ENCODE peak calls at places on chromosome 22, in nine cellular contexts. One of them, this sample, is unnamed.
A peak's percentile ranks its signal among the peaks of the same experiment; 100 is the strongest.

GRCh38 chr22:46547883-46548244 is 10.4 kb upstream of the CELSR1 start:
- DNase-seq in cardiac muscle cell: no peak
- DNase-seq in iris pigment epithelial cell: peak; percentile 82
- DNase-seq in Karpas-422: no peak
- DNase-seq in mucosa of descending colon: peak; percentile 45
- DNase-seq in NCI-H187: no peak
- DNase-seq in neural crest cell: no peak
- DNase-seq in kidney: peak; percentile 88
- DNase-seq in heart left ventricle: no peak
- DNase-seq in this sample: no peak

GRCh38 chr22:23180893-23181762 is 819 bp downstream of the BCR start:
- DNase-seq in cardiac muscle cell: peak; percentile 30
- DNase-seq in iris pigment epithelial cell: no peak
- DNase-seq in Karpas-422: no peak
- DNase-seq in mucosa of descending colon: no peak
- DNase-seq in NCI-H187: no peak
- DNase-seq in neural crest cell: no peak
- DNase-seq in kidney: peak; percentile 82
- DNase-seq in heart left ventricle: peak; percentile 70
- DNase-seq in this sample: no peak

GRCh38 chr22:22754961-22755777 is 110.8 kb downstream of the GGTLC2 start:
- DNase-seq in cardiac muscle cell: no peak
- DNase-seq in iris pigment epithelial cell: no peak
- DNase-seq in Karpas-422: no peak
- DNase-seq in mucosa of descending colon: no peak
- DNase-seq in NCI-H187: no peak
- DNase-seq in neural crest cell: no peak
- DNase-seq in kidney: peak; percentile 62
- DNase-seq in heart left ventricle: no peak
- DNase-seq in this sample: no peak

GRCh38 chr22:40345801-40346177 is 511 bp upstream of the ADSL start:
- DNase-seq in cardiac muscle cell: peak; percentile 47
- DNase-seq in iris pigment epithelial cell: peak; percentile 48
- DNase-seq in Karpas-422: peak; percentile 90
- DNase-seq in mucosa of descending colon: peak; percentile 67
- DNase-seq in NCI-H187: no peak
- DNase-seq in neural crest cell: no peak
- DNase-seq in kidney: peak; percentile 79
- DNase-seq in heart left ventricle: peak; percentile 69
- DNase-seq in this sample: no peak

GRCh38 chr22:43110927-43111623 is 525 bp downstream of the BIK start:
- DNase-seq in cardiac muscle cell: peak; percentile 34
- DNase-seq in iris pigment epithelial cell: no peak
- DNase-seq in Karpas-422: no peak
- DNase-seq in mucosa of descending colon: peak; percentile 72
- DNase-seq in NCI-H187: no peak
- DNase-seq in neural crest cell: no peak
- DNase-seq in kidney: no peak
- DNase-seq in heart left ventricle: no peak
- DNase-seq in this sample: no peak

GRCh38 chr22:45965565-45965962 is 11.4 kb downstream of the WNT7B start:
- DNase-seq in cardiac muscle cell: no peak
- DNase-seq in iris pigment epithelial cell: no peak
- DNase-seq in Karpas-422: no peak
- DNase-seq in mucosa of descending colon: no peak
- DNase-seq in NCI-H187: no peak
- DNase-seq in neural crest cell: no peak
- DNase-seq in kidney: no peak
- DNase-seq in heart left ventricle: no peak
- DNase-seq in this sample: no peak

GRCh38 chr22:48089601-48090331 is 1327.3 kb downstream of the TBC1D22A start:
- DNase-seq in cardiac muscle cell: no peak
- DNase-seq in iris pigment epithelial cell: peak; percentile 27
- DNase-seq in Karpas-422: no peak
- DNase-seq in mucosa of descending colon: peak; percentile 21
- DNase-seq in NCI-H187: no peak
- DNase-seq in neural crest cell: no peak
- DNase-seq in kidney: peak; percentile 88
- DNase-seq in heart left ventricle: no peak
- DNase-seq in this sample: no peak

GRCh38 chr22:48353116-48353947 is 1474.3 kb downstream of the BRD1 start:
- DNase-seq in cardiac muscle cell: no peak
- DNase-seq in iris pigment epithelial cell: no peak
- DNase-seq in Karpas-422: no peak
- DNase-seq in mucosa of descending colon: no peak
- DNase-seq in NCI-H187: no peak
- DNase-seq in neural crest cell: no peak
- DNase-seq in kidney: peak; percentile 49
- DNase-seq in heart left ventricle: no peak
- DNase-seq in this sample: no peak

GRCh38 chr22:27848005-27848404 is 46.4 kb upstream of the MN1 start:
- DNase-seq in cardiac muscle cell: no peak
- DNase-seq in iris pigment epithelial cell: no peak
- DNase-seq in Karpas-422: no peak
- DNase-seq in mucosa of descending colon: no peak
- DNase-seq in NCI-H187: no peak
- DNase-seq in neural crest cell: no peak
- DNase-seq in kidney: no peak
- DNase-seq in heart left ventricle: no peak
- DNase-seq in this sample: no peak

GRCh38 chr22:41501209-41501608 is 32.3 kb downstream of the ACO2 start:
- DNase-seq in cardiac muscle cell: no peak
- DNase-seq in iris pigment epithelial cell: no peak
- DNase-seq in Karpas-422: peak; percentile 92
- DNase-seq in mucosa of descending colon: no peak
- DNase-seq in NCI-H187: no peak
- DNase-seq in neural crest cell: no peak
- DNase-seq in kidney: no peak
- DNase-seq in heart left ventricle: no peak
- DNase-seq in this sample: no peak

GRCh38 chr22:29491012-29491411 is 11.0 kb downstream of the NEFH start:
- DNase-seq in cardiac muscle cell: no peak
- DNase-seq in iris pigment epithelial cell: no peak
- DNase-seq in Karpas-422: no peak
- DNase-seq in mucosa of descending colon: no peak
- DNase-seq in NCI-H187: no peak
- DNase-seq in neural crest cell: no peak
- DNase-seq in kidney: no peak
- DNase-seq in heart left ventricle: no peak
- DNase-seq in this sample: no peak

GRCh38 chr22:31378123-31378522 is 21.3 kb upstream of the DRG1 start:
- DNase-seq in cardiac muscle cell: no peak
- DNase-seq in iris pigment epithelial cell: peak; percentile 56
- DNase-seq in Karpas-422: no peak
- DNase-seq in mucosa of descending colon: no peak
- DNase-seq in NCI-H187: no peak
- DNase-seq in neural crest cell: no peak
- DNase-seq in kidney: no peak
- DNase-seq in heart left ventricle: no peak
- DNase-seq in this sample: no peak

GRCh38 chr22:32583074-32583677 is 108.6 kb downstream of the FBXO7 start:
- DNase-seq in cardiac muscle cell: no peak
- DNase-seq in iris pigment epithelial cell: no peak
- DNase-seq in Karpas-422: no peak
- DNase-seq in mucosa of descending colon: no peak
- DNase-seq in NCI-H187: no peak
- DNase-seq in neural crest cell: no peak
- DNase-seq in kidney: no peak
- DNase-seq in heart left ventricle: no peak
- DNase-seq in this sample: no peak

GRCh38 chr22:36378080-36378788 is 9.5 kb downstream of the MYH9 start:
- DNase-seq in cardiac muscle cell: no peak
- DNase-seq in iris pigment epithelial cell: no peak
- DNase-seq in Karpas-422: no peak
- DNase-seq in mucosa of descending colon: no peak
- DNase-seq in NCI-H187: no peak
- DNase-seq in neural crest cell: no peak
- DNase-seq in kidney: no peak
- DNase-seq in heart left ventricle: no peak
- DNase-seq in this sample: no peak

GRCh38 chr22:46287873-46288751 is 8.6 kb upstream of the GTSE1 start:
- DNase-seq in cardiac muscle cell: no peak
- DNase-seq in iris pigment epithelial cell: no peak
- DNase-seq in Karpas-422: peak; percentile 74
- DNase-seq in mucosa of descending colon: peak; percentile 44
- DNase-seq in NCI-H187: no peak
- DNase-seq in neural crest cell: no peak
- DNase-seq in kidney: no peak
- DNase-seq in heart left ventricle: peak; percentile 77
- DNase-seq in this sample: no peak

GRCh38 chr22:30411780-30412179 is 13.8 kb upstream of the MTFP1 start:
- DNase-seq in cardiac muscle cell: no peak
- DNase-seq in iris pigment epithelial cell: no peak
- DNase-seq in Karpas-422: no peak
- DNase-seq in mucosa of descending colon: no peak
- DNase-seq in NCI-H187: no peak
- DNase-seq in neural crest cell: no peak
- DNase-seq in kidney: no peak
- DNase-seq in heart left ventricle: no peak
- DNase-seq in this sample: no peak

GRCh38 chr22:45903355-45904149 is 73.4 kb downstream of the WNT7B start:
- DNase-seq in cardiac muscle cell: no peak
- DNase-seq in iris pigment epithelial cell: peak; percentile 82
- DNase-seq in Karpas-422: no peak
- DNase-seq in mucosa of descending colon: peak; percentile 9
- DNase-seq in NCI-H187: no peak
- DNase-seq in neural crest cell: no peak
- DNase-seq in kidney: no peak
- DNase-seq in heart left ventricle: no peak
- DNase-seq in this sample: no peak

GRCh38 chr22:19359554-19360299 is 68.2 kb upstream of the CLTCL1 start:
- DNase-seq in cardiac muscle cell: no peak
- DNase-seq in iris pigment epithelial cell: no peak
- DNase-seq in Karpas-422: no peak
- DNase-seq in mucosa of descending colon: no peak
- DNase-seq in NCI-H187: no peak
- DNase-seq in neural crest cell: no peak
- DNase-seq in kidney: no peak
- DNase-seq in heart left ventricle: no peak
- DNase-seq in this sample: no peak

GRCh38 chr22:37442537-37442936 is 15.3 kb upstream of the ELFN2 start:
- DNase-seq in cardiac muscle cell: no peak
- DNase-seq in iris pigment epithelial cell: peak; percentile 68
- DNase-seq in Karpas-422: peak; percentile 69
- DNase-seq in mucosa of descending colon: no peak
- DNase-seq in NCI-H187: no peak
- DNase-seq in neural crest cell: no peak
- DNase-seq in kidney: no peak
- DNase-seq in heart left ventricle: no peak
- DNase-seq in this sample: peak; percentile 67

GRCh38 chr22:29503811-29504372 is 23.9 kb downstream of the NEFH start:
- DNase-seq in cardiac muscle cell: peak; percentile 75
- DNase-seq in iris pigment epithelial cell: peak; percentile 83
- DNase-seq in Karpas-422: no peak
- DNase-seq in mucosa of descending colon: peak; percentile 36
- DNase-seq in NCI-H187: no peak
- DNase-seq in neural crest cell: no peak
- DNase-seq in kidney: no peak
- DNase-seq in heart left ventricle: no peak
- DNase-seq in this sample: no peak

GRCh38 chr22:23007823-23008222 is 62.5 kb upstream of the GNAZ start:
- DNase-seq in cardiac muscle cell: no peak
- DNase-seq in iris pigment epithelial cell: no peak
- DNase-seq in Karpas-422: no peak
- DNase-seq in mucosa of descending colon: no peak
- DNase-seq in NCI-H187: no peak
- DNase-seq in neural crest cell: no peak
- DNase-seq in kidney: no peak
- DNase-seq in heart left ventricle: no peak
- DNase-seq in this sample: no peak

GRCh38 chr22:41539146-41540005 is 4.9 kb downstream of the POLR3H start:
- DNase-seq in cardiac muscle cell: no peak
- DNase-seq in iris pigment epithelial cell: peak; percentile 22
- DNase-seq in Karpas-422: no peak
- DNase-seq in mucosa of descending colon: no peak
- DNase-seq in NCI-H187: no peak
- DNase-seq in neural crest cell: no peak
- DNase-seq in kidney: no peak
- DNase-seq in heart left ventricle: no peak
- DNase-seq in this sample: no peak

GRCh38 chr22:29215012-29215860 is 9.5 kb downstream of the EMID1 start:
- DNase-seq in cardiac muscle cell: no peak
- DNase-seq in iris pigment epithelial cell: no peak
- DNase-seq in Karpas-422: no peak
- DNase-seq in mucosa of descending colon: no peak
- DNase-seq in NCI-H187: no peak
- DNase-seq in neural crest cell: no peak
- DNase-seq in kidney: peak; percentile 58
- DNase-seq in heart left ventricle: no peak
- DNase-seq in this sample: no peak

GRCh38 chr22:40161182-40161581 is 16.5 kb upstream of the TNRC6B start:
- DNase-seq in cardiac muscle cell: no peak
- DNase-seq in iris pigment epithelial cell: no peak
- DNase-seq in Karpas-422: no peak
- DNase-seq in mucosa of descending colon: no peak
- DNase-seq in NCI-H187: no peak
- DNase-seq in neural crest cell: no peak
- DNase-seq in kidney: no peak
- DNase-seq in heart left ventricle: no peak
- DNase-seq in this sample: no peak

GRCh38 chr22:36419912-36420882 is 32.4 kb upstream of the MYH9 start:
- DNase-seq in cardiac muscle cell: no peak
- DNase-seq in iris pigment epithelial cell: no peak
- DNase-seq in Karpas-422: no peak
- DNase-seq in mucosa of descending colon: no peak
- DNase-seq in NCI-H187: no peak
- DNase-seq in neural crest cell: no peak
- DNase-seq in kidney: no peak
- DNase-seq in heart left ventricle: no peak
- DNase-seq in this sample: no peak

GRCh38 chr22:19821523-19822300 is 33.0 kb downstream of the GNB1L start:
- DNase-seq in cardiac muscle cell: no peak
- DNase-seq in iris pigment epithelial cell: no peak
- DNase-seq in Karpas-422: no peak
- DNase-seq in mucosa of descending colon: no peak
- DNase-seq in NCI-H187: no peak
- DNase-seq in neural crest cell: no peak
- DNase-seq in kidney: no peak
- DNase-seq in heart left ventricle: peak; percentile 53
- DNase-seq in this sample: no peak

GRCh38 chr22:23970201-23970641 is 3.5 kb downstream of the DDTL start:
- DNase-seq in cardiac muscle cell: no peak
- DNase-seq in iris pigment epithelial cell: no peak
- DNase-seq in Karpas-422: peak; percentile 52
- DNase-seq in mucosa of descending colon: no peak
- DNase-seq in NCI-H187: no peak
- DNase-seq in neural crest cell: no peak
- DNase-seq in kidney: no peak
- DNase-seq in heart left ventricle: no peak
- DNase-seq in this sample: no peak

GRCh38 chr22:47176573-47177333 is 414.3 kb downstream of the TBC1D22A start:
- DNase-seq in cardiac muscle cell: no peak
- DNase-seq in iris pigment epithelial cell: no peak
- DNase-seq in Karpas-422: no peak
- DNase-seq in mucosa of descending colon: no peak
- DNase-seq in NCI-H187: no peak
- DNase-seq in neural crest cell: no peak
- DNase-seq in kidney: peak; percentile 54
- DNase-seq in heart left ventricle: peak; percentile 57
- DNase-seq in this sample: no peak

GRCh38 chr22:45460288-45461109 is 42.2 kb upstream of the FBLN1 start:
- DNase-seq in cardiac muscle cell: no peak
- DNase-seq in iris pigment epithelial cell: no peak
- DNase-seq in Karpas-422: no peak
- DNase-seq in mucosa of descending colon: peak; percentile 32
- DNase-seq in NCI-H187: no peak
- DNase-seq in neural crest cell: no peak
- DNase-seq in kidney: peak; percentile 83
- DNase-seq in heart left ventricle: peak; percentile 87
- DNase-seq in this sample: no peak

GRCh38 chr22:32723632-32724031 is 77.9 kb upstream of the TIMP3 start:
- DNase-seq in cardiac muscle cell: no peak
- DNase-seq in iris pigment epithelial cell: peak; percentile 87
- DNase-seq in Karpas-422: peak; percentile 51
- DNase-seq in mucosa of descending colon: peak; percentile 52
- DNase-seq in NCI-H187: no peak
- DNase-seq in neural crest cell: no peak
- DNase-seq in kidney: peak; percentile 94
- DNase-seq in heart left ventricle: peak; percentile 87
- DNase-seq in this sample: no peak

GRCh38 chr22:45423524-45423923 is 10.0 kb downstream of the RIBC2 start:
- DNase-seq in cardiac muscle cell: no peak
- DNase-seq in iris pigment epithelial cell: no peak
- DNase-seq in Karpas-422: no peak
- DNase-seq in mucosa of descending colon: no peak
- DNase-seq in NCI-H187: no peak
- DNase-seq in neural crest cell: no peak
- DNase-seq in kidney: peak; percentile 12
- DNase-seq in heart left ventricle: no peak
- DNase-seq in this sample: no peak

This sample was measured in HCT116.